ENCODE peak calls at places on chromosomes 2 and 18, in five cellular contexts. F is A549; R is KBM-7; X is MM.1S; U is activated CD4-positive, alpha-beta T cell treated with anti-CD3 and anti-CD28 coated beads, Interleukin-2, amount 10 ng/mL, durations not matched to agents 7 days and 5 days. O is an unnamed sample.

GRCh38 chr2:66573412-66573811 is 138.5 kb downstream of the MEIS1 start:
- DNase-seq in F (no peak), R (no peak), X (no peak), U (no peak), O (no peak)

GRCh38 chr2:70304501-70304900 is 2.6 kb upstream of the FAM136A start:
- DNase-seq in F (no peak), R (no peak), X (no peak), U (no peak), O (no peak)

GRCh38 chr2:94870392-94871225 is 621 bp upstream of the TEKT4 start:
- DNase-seq in F (peak; percentile 30), R (peak; percentile 12), X (peak; percentile 13), U (peak; percentile 26), O (no peak)

GRCh38 chr2:10453899-10454298 is 5.8 kb upstream of the ODC1 start:
- DNase-seq in F (no peak), R (no peak), X (no peak), U (no peak), O (no peak)

GRCh38 chr2:215626812-215627281 is 191.0 kb upstream of the FN1 start:
- DNase-seq in F (no peak), R (no peak), X (no peak), U (no peak), O (no peak)

GRCh38 chr2:101827246-101827645 is 129.7 kb downstream of the MAP4K4 start:
- DNase-seq in F (peak; percentile 45), R (no peak), X (no peak), U (no peak), O (peak; percentile 84)

GRCh38 chr18:5895886-5896740 is 791 bp upstream of the TMEM200C start:
- DNase-seq in F (no peak), R (no peak), X (no peak), U (no peak), O (no peak)

GRCh38 chr2:56168163-56168562 is 15.6 kb upstream of the CCDC85A start:
- DNase-seq in F (no peak), R (no peak), X (no peak), U (no peak), O (no peak)

GRCh38 chr2:36615214-36615613 is 17.2 kb upstream of the FEZ2 start:
- DNase-seq in F (no peak), R (no peak), X (no peak), U (no peak), O (no peak)

GRCh38 chr2:100800910-100801309 is 19.0 kb upstream of the NPAS2 start:
- DNase-seq in F (no peak), R (no peak), X (no peak), U (no peak), O (no peak)

GRCh38 chr2:53913721-53914120 is 54.0 kb upstream of the GPR75 start:
- DNase-seq in F (no peak), R (peak; percentile 44), X (no peak), U (peak; percentile 35), O (no peak)

GRCh38 chr18:75208055-75208835 is 694 bp downstream of the PTGR3 start:
- DNase-seq in F (peak; percentile 47), R (peak; percentile 57), X (peak; percentile 50), U (peak; percentile 49), O (no peak)

GRCh38 chr2:227908266-227909054 is 37.0 kb downstream of the DAW1 start:
- DNase-seq in F (no peak), R (no peak), X (no peak), U (no peak), O (no peak)

GRCh38 chr18:24465491-24465890 is 5.1 kb downstream of the HRH4 start:
- DNase-seq in F (no peak), R (no peak), X (no peak), U (no peak), O (no peak)

GRCh38 chr2:99880148-99880983 is 262.0 kb downstream of the AFF3 start:
- DNase-seq in F (no peak), R (no peak), X (no peak), U (no peak), O (peak; percentile 77)

GRCh38 chr2:236715511-236715961 is 145.9 kb downstream of the ACKR3 start:
- DNase-seq in F (no peak), R (no peak), X (no peak), U (no peak), O (no peak)

GRCh38 chr2:133790706-133791105 is 222.4 kb upstream of the NCKAP5 start:
- DNase-seq in F (no peak), R (no peak), X (no peak), U (no peak), O (no peak)

GRCh38 chr2:45028276-45028675 is 19.0 kb upstream of the SIX2 start:
- DNase-seq in F (peak; percentile 32), R (no peak), X (no peak), U (no peak), O (no peak)

GRCh38 chr2:192026064-192026715 is 168.5 kb downstream of the TMEFF2 start:
- DNase-seq in F (no peak), R (no peak), X (no peak), U (no peak), O (no peak)

GRCh38 chr2:230896346-230897115 is 28.5 kb downstream of the GPR55 start:
- DNase-seq in F (no peak), R (no peak), X (no peak), U (peak; percentile 3), O (no peak)

GRCh38 chr2:197285361-197285760 is 25.2 kb downstream of the ANKRD44 start:
- DNase-seq in F (no peak), R (peak; percentile 34), X (no peak), U (no peak), O (no peak)

GRCh38 chr2:231410293-231411004 is 14.9 kb downstream of the B3GNT7 start:
- DNase-seq in F (peak; percentile 33), R (peak; percentile 45), X (no peak), U (no peak), O (no peak)

GRCh38 chr2:233051241-233052149 is 8.6 kb upstream of the INPP5D start:
- DNase-seq in F (no peak), R (peak; percentile 55), X (no peak), U (no peak), O (no peak)

GRCh38 chr2:172246649-172247048 is 143.9 kb upstream of the DLX2 start:
- DNase-seq in F (peak; percentile 60), R (peak; percentile 78), X (no peak), U (no peak), O (no peak)

GRCh38 chr2:46306320-46306719 is 9.1 kb downstream of the EPAS1 start:
- DNase-seq in F (peak; percentile 83), R (no peak), X (no peak), U (no peak), O (no peak)

GRCh38 chr2:11850082-11850481 is 103.7 kb downstream of the LPIN1 start:
- DNase-seq in F (no peak), R (no peak), X (no peak), U (no peak), O (no peak)

GRCh38 chr18:11974741-11975325 is 6.5 kb upstream of the IMPA2 start:
- DNase-seq in F (no peak), R (no peak), X (no peak), U (no peak), O (no peak)

GRCh38 chr2:236525416-236525997 is 44.1 kb upstream of the ACKR3 start:
- DNase-seq in F (no peak), R (no peak), X (no peak), U (no peak), O (no peak)

GRCh38 chr18:69636529-69637301 is 236.0 kb downstream of the DOK6 start:
- DNase-seq in F (no peak), R (peak; percentile 2), X (no peak), U (peak; percentile 33), O (no peak)

GRCh38 chr2:194301946-194302345 is 1355.1 kb upstream of the SLC39A10 start:
- DNase-seq in F (no peak), R (no peak), X (no peak), U (no peak), O (no peak)

GRCh38 chr2:111661286-111661940 is 222.6 kb downstream of the ANAPC1 start:
- DNase-seq in F (no peak), R (no peak), X (no peak), U (no peak), O (no peak)

GRCh38 chr18:58511306-58511705 is 117.6 kb downstream of the ALPK2 start:
- DNase-seq in F (no peak), R (no peak), X (no peak), U (no peak), O (no peak)

GRCh38 chr2:238875531-238876231 is 27.8 kb downstream of the TWIST2 start:
- DNase-seq in F (no peak), R (no peak), X (no peak), U (no peak), O (no peak)

GRCh38 chr2:192414794-192415193 is 220.1 kb upstream of the TMEFF2 start:
- DNase-seq in F (no peak), R (no peak), X (no peak), U (no peak), O (no peak)

GRCh38 chr2:222915092-222915957 is 54.5 kb downstream of the ACSL3 start:
- DNase-seq in F (peak; percentile 27), R (peak; percentile 18), X (no peak), U (no peak), O (no peak)

GRCh38 chr2:111662771-111663470 is 221.1 kb downstream of the ANAPC1 start:
- DNase-seq in F (no peak), R (no peak), X (peak; percentile 88), U (peak; percentile 29), O (no peak)

GRCh38 chr2:10257500-10258147 is 45.1 kb upstream of the HPCAL1 start:
- DNase-seq in F (no peak), R (no peak), X (no peak), U (no peak), O (no peak)

GRCh38 chr2:239690651-239691631 is 290.1 kb upstream of the HDAC4 start:
- DNase-seq in F (no peak), R (no peak), X (no peak), U (peak; percentile 1), O (no peak)